ENCODE peak calls at places on chromosomes 13 and 19, in six cellular contexts. Y, V, D, L, G and J are unnamed samples.
A peak's percentile ranks its signal among the peaks of the same experiment; 100 is the strongest.

GRCh38 chr19:531009-531752 is 379 bp upstream of the CDC34 start:
- DNase-seq in L (peak; percentile 78), Y (peak; percentile 99), D (peak; percentile 83), G (peak; percentile 84), V (peak; percentile 19), J (peak; percentile 21)

GRCh38 chr19:3358392-3358918 is 7.9 kb upstream of the NFIC start:
- DNase-seq in L (no peak), Y (no peak), D (no peak), G (no peak), V (no peak), J (no peak)

GRCh38 chr13:89827552-89827951 is 1519.9 kb upstream of the MIR17HG start:
- DNase-seq in V (no peak), L (no peak), D (no peak), G (no peak), Y (no peak), J (no peak)

GRCh38 chr19:50362656-50363424 is 2.6 kb downstream of the NAPSA start:
- DNase-seq in G (no peak), Y (no peak), V (no peak), D (no peak), L (no peak), J (no peak)

GRCh38 chr13:51520524-51520923 is 63.7 kb upstream of the WDFY2 start:
- DNase-seq in D (peak; percentile 79), V (no peak), L (no peak), G (no peak), Y (no peak), J (no peak)

GRCh38 chr19:47595937-47596336 is 13.0 kb upstream of the BICRA start:
- DNase-seq in D (no peak), V (no peak), G (no peak), L (no peak), Y (no peak), J (no peak)

GRCh38 chr13:40440990-40441820 is 225.2 kb downstream of the FOXO1 start:
- DNase-seq in D (no peak), V (no peak), G (no peak), Y (no peak), L (no peak), J (no peak)

GRCh38 chr13:99018418-99019180 is 40.7 kb upstream of the DOCK9 start:
- DNase-seq in G (no peak), V (no peak), D (peak; percentile 63), L (no peak), Y (no peak), J (no peak)

GRCh38 chr19:3398114-3398899 is 31.9 kb downstream of the NFIC start:
- DNase-seq in V (no peak), Y (no peak), D (no peak), L (no peak), G (no peak), J (no peak)

GRCh38 chr13:103898481-103898880 is 832.3 kb upstream of the SLC10A2 start:
- DNase-seq in D (no peak), V (no peak), L (no peak), Y (no peak), G (no peak), J (no peak)

GRCh38 chr13:29993716-29994488 is 143.5 kb upstream of the UBL3 start:
- DNase-seq in G (no peak), L (no peak), V (no peak), Y (no peak), D (peak; percentile 85), J (peak; percentile 42)

GRCh38 chr19:33290082-33290815 is 12.1 kb downstream of the CEBPA start:
- DNase-seq in Y (no peak), G (no peak), D (no peak), L (no peak), V (no peak), J (no peak)

GRCh38 chr13:49997935-49998334 is 1.1 kb downstream of the TRIM13 start:
- DNase-seq in V (peak; percentile 39), Y (no peak), L (no peak), D (peak; percentile 9), G (no peak), J (no peak)

GRCh38 chr19:53849237-53849676 is 18.4 kb upstream of the MYADM start:
- DNase-seq in G (no peak), V (no peak), L (no peak), Y (no peak), D (peak; percentile 77), J (no peak)

GRCh38 chr19:39420769-39421168 is 8.3 kb downstream of the PLEKHG2 start:
- DNase-seq in V (no peak), Y (no peak), L (no peak), G (no peak), D (no peak), J (no peak)

GRCh38 chr13:97468331-97468730 is 34.4 kb downstream of the RAP2A start:
- DNase-seq in Y (no peak), G (no peak), D (no peak), L (no peak), V (no peak), J (no peak)

GRCh38 chr13:110420626-110421025 is 113.5 kb downstream of the COL4A2 start:
- DNase-seq in G (no peak), Y (no peak), L (no peak), V (no peak), D (no peak), J (no peak)

GRCh38 chr13:32334676-32335075 is 19.4 kb downstream of the BRCA2 start:
- DNase-seq in Y (no peak), D (no peak), G (no peak), V (no peak), L (no peak), J (no peak)

GRCh38 chr19:30069535-30070197 is 127.6 kb downstream of the URI1 start:
- DNase-seq in V (no peak), Y (no peak), D (no peak), G (no peak), L (no peak), J (no peak)

GRCh38 chr13:51697855-51698254 is 106.1 kb downstream of the DHRS12 start:
- DNase-seq in G (no peak), V (no peak), D (no peak), L (no peak), Y (no peak), J (no peak)

GRCh38 chr19:38034153-38034835 is 127.3 kb downstream of the SIPA1L3 start:
- DNase-seq in L (no peak), D (peak; percentile 58), G (peak; percentile 72), Y (no peak), V (no peak), J (no peak)

GRCh38 chr13:49679244-49679643 is 12.0 kb downstream of the EBPL start:
- DNase-seq in D (no peak), Y (no peak), V (peak; percentile 6), G (no peak), L (no peak), J (no peak)

GRCh38 chr13:103537616-103538015 is 471.4 kb upstream of the SLC10A2 start:
- DNase-seq in G (no peak), V (no peak), D (no peak), Y (no peak), L (no peak), J (no peak)

GRCh38 chr13:67343777-67344176 is 113.6 kb upstream of the PCDH9 start:
- DNase-seq in G (no peak), Y (no peak), V (peak; percentile 43), L (no peak), D (no peak), J (no peak)

GRCh38 chr13:76929320-76929719 is 19.0 kb upstream of the ACOD1 start:
- DNase-seq in L (no peak), Y (no peak), G (no peak), V (no peak), D (no peak), J (peak; percentile 37)

GRCh38 chr19:1089126-1089771 is 5.9 kb downstream of the POLR2E start:
- DNase-seq in D (no peak), G (no peak), L (no peak), V (no peak), Y (no peak), J (no peak)

GRCh38 chr13:50712882-50713281 is 130.6 kb downstream of the DLEU7 start:
- DNase-seq in Y (no peak), G (no peak), V (no peak), D (no peak), L (no peak), J (no peak)

GRCh38 chr13:96994030-96994848 is at the start of gene OXGR1:
- DNase-seq in Y (no peak), V (no peak), G (no peak), L (no peak), D (no peak), J (no peak)